ENCODE peak calls at places on chromosomes 5 and 9, in four cellular contexts. P is HCT116, N is fibroblast of lung, W is endodermal cell. C is an unnamed sample.
A peak's percentile ranks its signal among the peaks of the same experiment; 100 is the strongest.

GRCh38 chr5:102223542-102224444 is 72.3 kb downstream of the SLCO4C1 start:
- DNase-seq in P (peak; percentile 41), W (no peak), N (peak; percentile 33), C (no peak)

GRCh38 chr5:62134811-62135210 is 171.2 kb upstream of the KIF2A start:
- DNase-seq in P (no peak), N (no peak), W (no peak), C (no peak)

GRCh38 chr9:92438900-92439526 is 14.7 kb upstream of the OMD start:
- DNase-seq in N (peak; percentile 71), W (no peak), P (peak; percentile 3), C (no peak)

GRCh38 chr5:78964889-78965288 is 20.2 kb downstream of the ARSB start:
- DNase-seq in W (no peak), N (peak; percentile 82), P (peak; percentile 48), C (no peak)

GRCh38 chr5:86030753-86031152 is 587.0 kb upstream of the COX7C start:
- DNase-seq in W (no peak), P (no peak), N (no peak), C (no peak)

GRCh38 chr5:175821790-175822211 is 49.6 kb upstream of the CPLX2 start:
- DNase-seq in W (no peak), N (no peak), P (peak; percentile 89), C (no peak)

GRCh38 chr9:88179080-88179521 is 40.8 kb upstream of the SPATA31C2 start:
- DNase-seq in W (no peak), N (no peak), P (no peak), C (no peak)

GRCh38 chr9:129081388-129081889 is 528 bp downstream of the DOLPP1 start:
- DNase-seq in N (no peak), P (no peak), W (no peak), C (no peak)

GRCh38 chr5:143262393-143263174 is 140.9 kb downstream of the NR3C1 start:
- DNase-seq in P (peak; percentile 44), W (no peak), N (peak; percentile 98), C (no peak)

GRCh38 chr9:98568234-98568922 is 140.4 kb downstream of the GABBR2 start:
- DNase-seq in W (no peak), N (no peak), P (no peak), C (no peak)

DNA sequence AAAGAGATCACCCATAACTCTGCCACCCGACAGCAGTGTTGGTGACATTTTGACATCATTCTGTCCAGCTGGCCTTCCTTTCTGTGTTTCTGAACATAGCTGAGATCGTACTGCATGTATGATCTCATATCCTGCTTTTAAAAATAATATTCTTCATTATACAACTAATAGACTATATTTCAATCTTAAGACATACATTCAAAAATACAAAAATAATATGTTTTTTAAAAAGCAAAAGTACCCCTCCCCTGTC is 47.7 kb upstream of the RPL26L1 start:
- DNase-seq in W (no peak), P (no peak), N (peak; percentile 46), C (no peak)
- H3K27ac ChIP-seq in W (no peak overlapping the region), P (no peak overlapping the region), N (peak overlapping the region; percentile 88), C (no peak overlapping the region)

GRCh38 chr5:42636946-42637345 is 119.7 kb upstream of the CCDC152 start:
- DNase-seq in W (no peak), N (no peak), P (no peak), C (no peak)

GRCh38 chr5:42631241-42631640 is 125.4 kb upstream of the CCDC152 start:
- DNase-seq in P (no peak), N (no peak), W (no peak), C (no peak)

GRCh38 chr5:42632501-42632900 is 124.1 kb upstream of the CCDC152 start:
- DNase-seq in N (no peak), W (no peak), P (no peak), C (no peak)

GRCh38 chr5:42636425-42636824 is 120.2 kb upstream of the CCDC152 start:
- DNase-seq in W (no peak), P (peak; percentile 22), N (peak; percentile 28), C (no peak)

DNA sequence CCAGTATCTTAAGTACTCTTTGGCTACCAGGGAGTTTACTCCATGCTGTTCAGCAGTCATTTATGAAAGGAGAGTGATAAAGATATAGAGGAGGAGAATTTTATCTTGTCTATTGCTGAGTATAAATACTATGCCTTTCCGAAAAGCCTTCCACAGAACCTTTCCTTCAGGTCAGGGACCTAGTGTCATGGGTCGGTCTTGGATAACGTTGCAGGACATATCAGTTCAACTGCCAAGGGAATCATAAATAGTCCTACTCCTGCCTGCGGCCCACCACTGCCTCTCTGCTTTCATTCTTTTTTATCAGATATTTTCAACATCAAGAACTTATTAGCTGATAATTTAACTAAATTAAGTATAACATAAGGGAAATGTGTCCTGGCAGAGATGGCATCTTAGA is 122.0 kb upstream of the CCDC152 start:
- DNase-seq in P (no peak), N (no peak), W (no peak), C (no peak)
- H3K27ac ChIP-seq in P (no peak overlapping the region), N (no peak overlapping the region), W (no peak overlapping the region), C (no peak overlapping the region)

GRCh38 chr9:113568481-113569321 is 105.2 kb downstream of the RGS3 start:
- DNase-seq in P (no peak), N (peak; percentile 45), W (peak; percentile 41), C (no peak)

GRCh38 chr9:113568081-113568435 is 104.5 kb downstream of the RGS3 start:
- DNase-seq in P (no peak), W (peak; percentile 35), N (no peak), C (no peak)

GRCh38 chr9:113570106-113570505 is 106.6 kb downstream of the RGS3 start:
- DNase-seq in P (no peak), N (no peak), W (no peak), C (no peak)

GRCh38 chr9:113570749-113571711 is 107.5 kb downstream of the RGS3 start:
- DNase-seq in W (no peak), P (no peak), N (no peak), C (no peak)

DNA sequence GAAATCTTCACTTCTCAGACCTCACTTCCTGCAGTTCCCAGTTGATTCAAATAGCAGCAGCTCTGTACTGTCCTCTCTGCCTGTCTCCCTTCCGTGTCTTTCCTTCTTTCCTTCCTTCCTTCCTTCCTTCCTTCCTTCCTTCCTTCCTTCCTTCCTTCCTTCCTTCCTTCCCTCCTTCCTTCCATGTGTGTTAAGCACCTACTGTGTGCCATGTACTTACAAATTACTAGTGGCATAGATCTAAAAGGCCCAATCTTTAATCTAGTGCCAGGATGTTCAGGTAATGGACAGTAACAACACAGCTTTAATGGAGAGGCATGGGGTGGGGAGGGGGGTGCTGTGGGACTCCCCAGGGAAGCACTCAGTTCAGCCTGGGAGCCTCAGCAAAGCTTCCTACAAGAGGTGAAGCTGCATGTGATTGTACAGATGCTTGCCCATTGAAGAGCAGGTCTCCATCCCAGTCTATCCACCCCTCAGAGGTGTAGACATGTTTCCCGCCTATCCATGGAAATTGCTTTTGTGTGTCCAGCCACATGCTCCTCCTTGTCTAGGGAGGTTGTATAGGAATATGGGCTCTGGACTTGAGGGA is 106.0 kb downstream of the RGS3 start:
- DNase-seq in P (no peak), N (no peak), W (no peak), C (no peak)
- H3K27ac ChIP-seq in P (no peak overlapping the region), N (no peak overlapping the region), W (no peak overlapping the region), C (no peak overlapping the region)

DNA sequence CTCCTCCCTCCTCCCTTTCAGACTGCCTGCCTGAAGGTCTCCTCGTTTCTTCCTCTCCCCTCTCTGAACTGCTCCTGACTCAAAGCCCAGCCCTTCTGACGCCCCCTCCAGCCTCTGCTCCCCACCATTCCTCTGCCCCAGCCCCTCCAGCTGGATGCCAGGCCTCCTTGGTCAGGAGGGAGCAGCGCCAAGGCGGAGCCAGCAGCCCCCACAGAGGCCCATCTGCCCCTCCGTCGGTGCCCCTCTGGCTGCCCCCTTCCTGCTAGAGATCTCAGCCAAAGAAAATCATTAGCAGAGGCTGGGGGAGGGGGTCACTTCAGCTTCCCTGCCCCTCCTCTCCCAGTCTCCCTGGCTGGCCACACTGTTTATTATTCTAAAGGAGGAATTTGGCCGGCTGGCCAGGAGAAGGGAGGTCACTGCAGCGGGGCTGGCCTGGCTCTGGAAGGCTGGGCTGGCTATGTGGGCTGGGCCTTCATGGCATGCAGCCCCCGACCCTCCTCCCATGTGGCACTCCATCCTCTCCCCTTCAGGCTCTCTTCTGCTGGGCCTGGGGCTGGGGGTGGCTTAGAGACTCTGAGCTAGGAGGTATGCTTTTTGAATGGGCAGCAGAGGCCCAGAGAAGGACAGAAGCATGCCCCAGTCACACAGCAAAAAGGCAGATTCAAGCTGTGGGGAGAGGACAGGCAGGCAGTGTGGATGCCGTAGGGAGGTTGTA is 16.9 kb downstream of the PDGFRB start:
- DNase-seq in P (no peak), N (peak; percentile 94), W (peak; percentile 87), C (no peak)
- H3K27ac ChIP-seq in P (no peak overlapping the region), N (peak overlapping the region; percentile 99), W (peak overlapping the region; percentile 30), C (peak overlapping the region; percentile 18)

GRCh38 chr5:38557792-38558191 is 1.3 kb upstream of the LIFR start:
- DNase-seq in N (no peak), W (no peak), P (no peak), C (no peak)
- H3K27ac ChIP-seq in N (no peak overlapping the region), W (no peak overlapping the region), P (no peak overlapping the region), C (peak overlapping the region; percentile 97)

GRCh38 chr9:122325124-122325523 is 45.7 kb upstream of the PTGS1 start:
- DNase-seq in N (peak; percentile 32), W (peak; percentile 2), P (no peak), C (no peak)
- H3K27ac ChIP-seq in N (no peak overlapping the region), W (no peak overlapping the region), P (no peak overlapping the region), C (no peak overlapping the region)

GRCh38 chr9:136120438-136120844 is 1.8 kb upstream of the TMEM250 start:
- DNase-seq in N (no peak), W (no peak), P (no peak), C (no peak)
- H3K27ac ChIP-seq in N (no peak overlapping the region), W (no peak overlapping the region), P (peak overlapping the region; percentile 100), C (no peak overlapping the region)